ENCODE peak calls at places on chromosomes 13 and 19, in eight cellular contexts. B is endothelial cell of umbilical vein, T is PC-9, U is HepG2, K is GM23338, V is neural progenitor cell, A is hepatocyte, G is GM12878. S is an unnamed sample.

GRCh38 chr13:36700170-36700569 is 26.4 kb downstream of the SERTM1 start:
- DNase-seq in B (no peak), T (no peak), U (no peak), K (no peak), V (no peak), A (no peak), G (no peak), S (no peak)

GRCh38 chr19:41808663-41809566 is 12.5 kb downstream of the CEACAM3 start:
- DNase-seq in B (no peak), T (no peak), U (no peak), K (no peak), V (no peak), A (no peak), G (no peak), S (no peak)

GRCh38 chr13:79869326-79869725 is 388.4 kb downstream of the NDFIP2 start:
- DNase-seq in B (peak), T (peak), U (peak), K (peak), V (no peak), A (peak), G (no peak), S (no peak)

GRCh38 chr13:31951215-31951678 is 80.3 kb upstream of the FRY start:
- DNase-seq in B (no peak), T (peak), U (no peak), K (no peak), V (no peak), A (peak), G (peak), S (no peak)

GRCh38 chr13:45296259-45296658 is 44.7 kb downstream of the TPT1 start:
- DNase-seq in B (peak), T (no peak), U (no peak), K (no peak), V (no peak), A (no peak), G (no peak), S (no peak)

GRCh38 chr19:5958074-5958850 is 19.7 kb downstream of the RANBP3 start:
- DNase-seq in B (no peak), T (no peak), U (no peak), K (no peak), V (no peak), A (no peak), G (no peak), S (no peak)

GRCh38 chr13:33185853-33186252 is 99.7 kb downstream of the STARD13 start:
- DNase-seq in B (peak), T (no peak), U (no peak), K (peak), V (no peak), A (no peak), G (no peak), S (no peak)

GRCh38 chr19:41193420-41194156 is 569 bp downstream of the CYP2S1 start:
- DNase-seq in B (no peak), T (no peak), U (no peak), K (peak), V (peak), A (no peak), G (no peak), S (no peak)

GRCh38 chr13:20823071-20823470 is 49.3 kb upstream of the EEF1AKMT1 start:
- DNase-seq in B (no peak), T (no peak), U (no peak), K (no peak), V (no peak), A (no peak), G (no peak), S (no peak)

GRCh38 chr19:48606463-48607358 is at the start of gene SPACA4:
- DNase-seq in B (no peak), T (no peak), U (no peak), K (no peak), V (no peak), A (no peak), G (no peak), S (no peak)

GRCh38 chr19:1076951-1077350 is 10.0 kb downstream of the ARHGAP45 start:
- DNase-seq in B (no peak), T (no peak), U (no peak), K (no peak), V (no peak), A (no peak), G (peak), S (no peak)

GRCh38 chr19:58518261-58519086 is 1.1 kb downstream of the ZBTB45 start:
- DNase-seq in B (no peak), T (no peak), U (no peak), K (no peak), V (no peak), A (no peak), G (no peak), S (no peak)

GRCh38 chr13:70732611-70733010 is 624.4 kb upstream of the KLHL1 start:
- DNase-seq in B (no peak), T (no peak), U (no peak), K (no peak), V (peak), A (no peak), G (no peak), S (no peak)

GRCh38 chr13:77596777-77597176 is 61.3 kb downstream of the SCEL start:
- DNase-seq in B (no peak), T (no peak), U (no peak), K (no peak), V (no peak), A (no peak), G (no peak), S (no peak)

GRCh38 chr13:71786815-71787214 is 80.2 kb downstream of the DACH1 start:
- DNase-seq in B (no peak), T (no peak), U (no peak), K (peak), V (peak), A (no peak), G (no peak), S (no peak)

GRCh38 chr19:2549701-2550191 is 73.8 kb downstream of the GADD45B start:
- DNase-seq in B (no peak), T (peak), U (no peak), K (no peak), V (no peak), A (no peak), G (no peak), S (peak)

GRCh38 chr19:36172852-36173251 is 20.6 kb upstream of the COX7A1 start:
- DNase-seq in B (no peak), T (no peak), U (no peak), K (no peak), V (no peak), A (no peak), G (no peak), S (no peak)

GRCh38 chr13:49220856-49221614 is 897 bp downstream of the MLNR start:
- DNase-seq in B (no peak), T (no peak), U (no peak), K (peak), V (peak), A (no peak), G (no peak), S (no peak)

GRCh38 chr13:45863716-45864590 is 12.4 kb upstream of the SIAH3 start:
- DNase-seq in B (no peak), T (no peak), U (no peak), K (peak), V (peak), A (no peak), G (no peak), S (no peak)

GRCh38 chr13:50131998-50132936 is 117.0 kb downstream of the KCNRG start:
- DNase-seq in B (no peak), T (no peak), U (no peak), K (peak), V (peak), A (no peak), G (no peak), S (no peak)

DNA sequence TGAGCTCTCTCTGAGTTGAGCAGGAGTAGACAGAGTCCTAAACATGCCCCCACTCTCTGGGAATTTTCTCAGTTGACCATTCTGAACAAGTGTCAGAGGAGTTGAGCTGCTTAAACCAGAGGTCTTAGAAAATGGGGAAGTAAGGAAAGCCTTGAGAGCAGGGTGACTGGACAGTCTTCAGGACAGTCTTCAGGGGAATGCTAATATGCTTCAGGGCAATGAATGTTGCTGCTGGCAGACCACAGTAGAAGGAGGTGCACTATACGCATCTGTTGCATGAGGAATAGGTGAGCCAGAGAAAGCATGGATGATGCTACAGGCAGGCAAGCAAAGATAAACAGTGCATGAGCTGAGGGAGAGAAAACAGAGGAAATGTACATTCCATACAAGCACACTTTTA is 196.6 kb upstream of the GPR12 start:
- DNase-seq in B (no peak), T (no peak), U (no peak), K (no peak), V (no peak), A (no peak), G (no peak), S (no peak)
- TF ChIP-seq EZH2 in B (no peak), T (no peak), U (no peak), K (no peak), V (no peak), A (no peak), G (no peak), S (no peak)

DNA sequence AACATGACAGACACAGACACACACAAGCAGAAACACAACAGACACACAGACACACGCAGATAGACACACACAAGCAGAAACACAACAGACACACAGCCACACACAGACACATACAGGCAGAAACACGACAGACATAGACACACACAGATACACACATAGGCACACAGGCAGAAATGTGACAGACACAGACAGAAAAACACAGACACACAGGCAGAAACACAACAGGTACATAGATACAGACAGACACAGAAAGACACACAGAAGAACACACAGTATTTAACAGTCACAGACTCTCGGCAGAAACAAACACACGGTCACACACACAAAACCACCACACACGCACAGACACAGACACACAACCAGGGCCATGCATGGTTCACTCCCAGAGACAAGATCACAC is 905 bp downstream of the TBXA2R start:
- DNase-seq in B (no peak), T (no peak), U (no peak), K (no peak), V (no peak), A (no peak), G (no peak), S (no peak)
- TF ChIP-seq EZH2 in B (no peak), T (no peak), U (no peak), K (no peak), V (no peak), A (no peak), G (no peak), S (no peak)

GRCh38 chr19:47469419-47469700 is 2.3 kb downstream of the SLC8A2 start:
- DNase-seq in B (no peak), T (no peak), U (no peak), K (no peak), V (no peak), A (no peak), G (no peak), S (no peak)
- TF ChIP-seq EZH2 in B (no peak), T (no peak), U (no peak), K (no peak), V (no peak), A (no peak), G (no peak), S (no peak)

DNA sequence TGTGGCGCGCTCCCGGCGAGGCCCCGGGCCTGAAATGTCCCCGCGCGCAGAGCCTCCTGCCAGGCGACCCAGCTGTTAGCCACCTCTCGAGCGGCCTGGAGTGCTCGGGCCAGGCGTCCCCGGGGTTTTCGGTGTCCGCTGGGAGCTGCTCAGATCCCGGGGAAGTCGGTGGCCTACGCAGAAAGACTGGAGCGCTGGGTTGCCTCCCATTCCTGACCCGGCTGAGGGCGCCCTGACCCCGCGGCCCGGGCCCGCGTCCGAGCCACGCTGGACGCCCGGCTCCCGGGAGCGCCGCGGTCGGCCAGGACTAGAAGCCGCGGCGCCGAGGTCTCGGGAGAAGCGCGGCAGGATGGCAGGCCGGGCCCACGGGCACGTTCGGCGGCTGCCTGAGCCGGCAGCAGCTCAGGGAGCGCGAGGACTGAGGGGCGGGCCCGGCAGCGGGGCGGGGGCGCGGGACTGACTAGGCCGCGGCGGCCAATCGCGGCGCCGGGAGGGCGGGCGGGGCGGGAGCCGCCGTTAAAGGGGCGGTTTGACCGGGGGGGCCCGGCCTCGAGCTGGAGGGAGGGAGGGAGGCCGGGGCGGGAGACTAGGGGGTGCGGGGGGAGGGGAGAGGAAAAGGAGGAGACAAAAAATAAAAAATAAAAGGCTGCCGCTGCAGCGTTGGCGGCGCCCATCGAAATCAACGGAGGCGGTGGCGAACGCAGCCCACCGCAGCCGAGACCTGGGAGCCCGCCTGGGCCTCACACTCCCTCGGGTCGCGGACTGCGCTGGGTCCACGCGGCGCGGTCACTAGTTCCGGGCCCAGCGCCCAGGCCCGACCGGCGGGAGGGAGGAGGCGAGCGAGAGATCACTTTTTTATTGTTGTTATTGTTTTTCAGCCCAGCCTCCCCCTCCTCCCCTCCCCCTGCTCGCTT is 1.1 kb upstream of the ZIC2 start:
- DNase-seq in B (peak), T (peak), U (no peak), K (peak), V (peak), A (peak), G (no peak), S (no peak)
- TF ChIP-seq EZH2 in B (peak), T (no peak), U (no peak), K (no peak), V (no peak), A (peak), G (no peak), S (no peak)

DNA sequence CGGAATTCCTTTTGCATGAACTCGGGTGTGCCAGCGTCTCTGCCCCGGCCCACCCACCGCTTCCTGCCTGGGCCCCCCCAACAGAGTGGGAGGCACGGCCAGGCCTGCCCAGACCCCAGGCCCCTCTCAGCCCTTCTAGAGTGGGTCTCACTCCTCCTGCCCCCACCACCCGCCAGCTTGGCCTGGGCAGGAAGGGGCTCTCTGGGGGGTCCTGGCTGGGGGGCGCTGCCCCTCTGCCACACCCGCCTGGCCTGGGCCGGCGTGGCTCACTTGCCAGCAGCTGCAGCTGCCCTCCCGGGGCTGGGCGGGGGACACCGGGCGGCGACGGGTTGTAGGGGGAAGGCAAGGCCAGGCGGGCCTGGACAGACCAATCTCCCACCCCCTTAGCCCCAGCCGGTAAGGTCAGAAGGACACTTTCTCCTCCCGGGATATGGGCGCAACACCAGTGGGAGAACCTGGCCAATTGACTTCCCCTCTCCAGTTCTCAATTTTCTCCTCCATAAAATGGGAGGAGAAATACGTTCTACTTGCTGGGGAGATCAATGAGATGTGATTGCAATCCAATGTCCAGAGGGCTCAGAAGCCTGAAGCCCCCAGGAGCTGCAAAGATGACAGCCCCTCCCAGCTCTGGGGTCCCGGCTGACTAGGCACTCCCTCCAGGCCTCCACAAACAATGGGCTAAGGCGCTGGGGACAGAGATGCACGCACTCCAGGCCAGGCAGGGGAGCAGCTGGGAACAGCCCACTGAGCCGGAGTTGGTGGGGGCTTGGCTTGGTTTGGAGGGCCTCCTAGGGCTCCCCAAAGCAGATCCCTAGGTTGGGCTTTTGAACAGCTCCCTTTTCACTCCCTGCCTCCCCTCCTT is 2.4 kb downstream of the CRLF1 start:
- DNase-seq in B (no peak), T (no peak), U (no peak), K (peak), V (peak), A (no peak), G (no peak), S (no peak)
- TF ChIP-seq EZH2 in B (no peak), T (no peak), U (no peak), K (no peak), V (peak), A (no peak), G (no peak), S (no peak)